ENCODE peak calls at places on chromosome 17, in six cellular contexts. Z is GM13976; M is RPMI7951; N is GOT3; R is CD4-positive, alpha-beta T cell; P is nucleus accumbens. S is an unnamed sample.

GRCh38 chr17:59695943-59696681 is 11.1 kb downstream of the PTRH2 start:
- DNase-seq in Z (no peak), M (no peak), N (no peak), R (no peak), P (no peak), S (no peak)

GRCh38 chr17:67759355-67760171 is 41.8 kb downstream of the NOL11 start:
- DNase-seq in Z (no peak), M (no peak), N (no peak), R (no peak), P (no peak), S (no peak)

GRCh38 chr17:35373532-35373983 is at the start of gene SLFN11:
- DNase-seq in Z (peak), M (peak), N (peak), R (peak), P (peak), S (peak)

GRCh38 chr17:81961087-81961514 is at the start of gene NOTUM:
- DNase-seq in Z (no peak), M (peak), N (no peak), R (no peak), P (no peak), S (no peak)

GRCh38 chr17:13792314-13792713 is 190.6 kb upstream of the HS3ST3A1 start:
- DNase-seq in Z (no peak), M (peak), N (no peak), R (no peak), P (no peak), S (no peak)

GRCh38 chr17:42819939-42820535 is 4.0 kb downstream of the BECN1 start:
- DNase-seq in Z (peak), M (peak), N (no peak), R (peak), P (no peak), S (no peak)

GRCh38 chr17:50181155-50181554 is 15.3 kb downstream of the SGCA start:
- DNase-seq in Z (no peak), M (no peak), N (no peak), R (no peak), P (peak), S (no peak)

GRCh38 chr17:55527520-55528118 is 16.4 kb upstream of the SMIM36 start:
- DNase-seq in Z (peak), M (peak), N (no peak), R (no peak), P (no peak), S (peak)

GRCh38 chr17:2174471-2175293 is 119.8 kb downstream of the HIC1 start:
- DNase-seq in Z (no peak), M (peak), N (no peak), R (no peak), P (no peak), S (no peak)

GRCh38 chr17:14330492-14330920 is 29.6 kb downstream of the HS3ST3B1 start:
- DNase-seq in Z (no peak), M (no peak), N (no peak), R (no peak), P (no peak), S (no peak)

GRCh38 chr17:65817951-65818350 is 256.5 kb upstream of the AXIN2 start:
- DNase-seq in Z (no peak), M (no peak), N (no peak), R (no peak), P (no peak), S (no peak)

GRCh38 chr17:69539781-69540319 is 125.4 kb downstream of the MAP2K6 start:
- DNase-seq in Z (no peak), M (peak), N (no peak), R (no peak), P (no peak), S (peak)

GRCh38 chr17:74768069-74768762 is 7.9 kb downstream of the NAT9 start:
- DNase-seq in Z (no peak), M (peak), N (no peak), R (no peak), P (peak), S (no peak)

GRCh38 chr17:58531661-58532554 is 17.5 kb upstream of the MTMR4 start:
- DNase-seq in Z (peak), M (peak), N (no peak), R (peak), P (peak), S (no peak)

GRCh38 chr17:8832711-8833352 is 33.7 kb upstream of the MFSD6L start:
- DNase-seq in Z (peak), M (no peak), N (no peak), R (no peak), P (no peak), S (no peak)

GRCh38 chr17:4582101-4582501 is 2.2 kb upstream of the SMTNL2 start:
- DNase-seq in Z (no peak), M (no peak), N (no peak), R (no peak), P (no peak), S (no peak)

GRCh38 chr17:32783602-32784001 is 93.3 kb downstream of the MYO1D start:
- DNase-seq in Z (peak), M (peak), N (no peak), R (no peak), P (no peak), S (peak)

GRCh38 chr17:48486557-48486956 is 44.3 kb downstream of the HOXB1 start:
- DNase-seq in Z (no peak), M (peak), N (peak), R (no peak), P (no peak), S (peak)

GRCh38 chr17:75077490-75078096 is 10.2 kb upstream of the SLC16A5 start:
- DNase-seq in Z (peak), M (no peak), N (no peak), R (peak), P (peak), S (no peak)

GRCh38 chr17:15289285-15290185 is 24.4 kb upstream of the PMP22 start:
- DNase-seq in Z (no peak), M (peak), N (no peak), R (no peak), P (no peak), S (no peak)

GRCh38 chr17:28508325-28508724 is 2.2 kb downstream of the FOXN1 start:
- DNase-seq in Z (no peak), M (no peak), N (no peak), R (no peak), P (no peak), S (no peak)

GRCh38 chr17:72284806-72285205 is 164.0 kb downstream of the SOX9 start:
- DNase-seq in Z (no peak), M (no peak), N (no peak), R (no peak), P (no peak), S (no peak)

GRCh38 chr17:80779961-80780380 is 211.7 kb upstream of the CHMP6 start:
- DNase-seq in Z (no peak), M (no peak), N (no peak), R (no peak), P (no peak), S (no peak)

GRCh38 chr17:10357768-10358167 is 15.0 kb downstream of the MYH13 start:
- DNase-seq in Z (peak), M (no peak), N (no peak), R (no peak), P (no peak), S (no peak)

GRCh38 chr17:51636291-51636690 is 375.9 kb downstream of the UTP18 start:
- DNase-seq in Z (no peak), M (no peak), N (no peak), R (no peak), P (no peak), S (no peak)

GRCh38 chr17:14744716-14745115 is 443.8 kb downstream of the HS3ST3B1 start:
- DNase-seq in Z (peak), M (peak), N (no peak), R (no peak), P (no peak), S (no peak)

GRCh38 chr17:74736423-74737298 is at the start of gene RAB37:
- DNase-seq in Z (peak), M (no peak), N (no peak), R (no peak), P (no peak), S (no peak)

GRCh38 chr17:67078292-67078691 is 33.9 kb downstream of the CACNG1 start:
- DNase-seq in Z (no peak), M (no peak), N (no peak), R (no peak), P (no peak), S (no peak)

GRCh38 chr17:81083125-81083765 is 48.3 kb downstream of the BAIAP2 start:
- DNase-seq in Z (no peak), M (no peak), N (no peak), R (no peak), P (no peak), S (no peak)

GRCh38 chr17:10071141-10071540 is 127.3 kb downstream of the GAS7 start:
- DNase-seq in Z (no peak), M (no peak), N (no peak), R (no peak), P (no peak), S (no peak)

GRCh38 chr17:7111784-7112526 is 2.7 kb downstream of the ASGR2 start:
- DNase-seq in Z (no peak), M (no peak), N (no peak), R (no peak), P (no peak), S (no peak)

GRCh38 chr17:44038604-44039007 is 23.8 kb upstream of the TMEM101 start:
- DNase-seq in Z (no peak), M (peak), N (no peak), R (no peak), P (no peak), S (no peak)

S was measured in SW 1271.